ENCODE peak calls at places on chromosomes 12 and 14, in eight cellular contexts. U is activated CD4-positive, alpha-beta T cell treated with anti-CD3 and anti-CD28 coated beads, Interleukin-2, amount 50 U/mL, for 1 hour; D is Right ventricle myocardium inferior; Q is NCI-H510A; B is stimulated activated naive CD8-positive, alpha-beta T cell treated with anti-CD3 and anti-CD28 coated beads, Interleukin-15, Interleukin-2, amounts not matched to agents 100 U/mL and 50 U/mL, for 24 hours; F is stimulated activated CD4-positive, alpha-beta T cell treated with anti-CD3 and anti-CD28 coated beads, Interleukin-12 subunit alpha, Interleukin-12 subunit beta, amount 100 ng/mL, for 4 hours; P is NCI-H146; E is RPMI8226. A is an unnamed sample.

GRCh38 chr14:24798911-24799310 is 164.9 kb upstream of the GZMB start:
- DNase-seq in U (no peak), D (no peak), Q (peak), B (no peak), F (no peak), P (no peak), E (no peak), A (no peak)

GRCh38 chr12:84856156-84856900 is 56.3 kb downstream of the SLC6A15 start:
- DNase-seq in U (no peak), D (no peak), Q (no peak), B (no peak), F (no peak), P (no peak), E (no peak), A (no peak)

GRCh38 chr12:62724947-62725447 is 210.0 kb downstream of the PPM1H start:
- DNase-seq in U (no peak), D (no peak), Q (no peak), B (no peak), F (no peak), P (no peak), E (no peak), A (peak)

GRCh38 chr14:102140027-102140749 is 491 bp downstream of the WDR20 start:
- DNase-seq in U (peak), D (peak), Q (no peak), B (peak), F (peak), P (peak), E (peak), A (peak)

GRCh38 chr14:64801046-64801445 is 78.7 kb downstream of the SPTB start:
- DNase-seq in U (no peak), D (no peak), Q (no peak), B (no peak), F (no peak), P (no peak), E (no peak), A (no peak)

GRCh38 chr14:38121280-38121679 is 86.4 kb upstream of the SSTR1 start:
- DNase-seq in U (no peak), D (no peak), Q (no peak), B (no peak), F (no peak), P (no peak), E (no peak), A (no peak)

GRCh38 chr12:111728795-111729194 is 37.9 kb upstream of the ALDH2 start:
- DNase-seq in U (no peak), D (no peak), Q (no peak), B (no peak), F (no peak), P (no peak), E (no peak), A (no peak)

GRCh38 chr12:111455448-111456320 is 50.0 kb downstream of the SH2B3 start:
- DNase-seq in U (no peak), D (no peak), Q (no peak), B (no peak), F (no peak), P (no peak), E (no peak), A (peak)

GRCh38 chr14:22974530-22975313 is 7.6 kb downstream of the AJUBA start:
- DNase-seq in U (no peak), D (no peak), Q (no peak), B (no peak), F (no peak), P (no peak), E (no peak), A (no peak)

GRCh38 chr12:93751864-93752610 is 74.9 kb downstream of the CRADD start:
- DNase-seq in U (no peak), D (no peak), Q (no peak), B (no peak), F (no peak), P (no peak), E (no peak), A (no peak)

GRCh38 chr12:26113194-26113654 is 11.6 kb downstream of the BHLHE41 start:
- DNase-seq in U (no peak), D (no peak), Q (no peak), B (no peak), F (no peak), P (peak), E (peak), A (no peak)

GRCh38 chr12:62799126-62799736 is 135.7 kb downstream of the PPM1H start:
- DNase-seq in U (peak), D (no peak), Q (peak), B (peak), F (peak), P (peak), E (peak), A (peak)

GRCh38 chr12:70070494-70071007 is 172.7 kb upstream of the CNOT2 start:
- DNase-seq in U (no peak), D (no peak), Q (no peak), B (no peak), F (no peak), P (peak), E (no peak), A (no peak)

GRCh38 chr12:116615141-116615861 is 56.1 kb downstream of the MAP1LC3B2 start:
- DNase-seq in U (no peak), D (no peak), Q (no peak), B (no peak), F (no peak), P (no peak), E (no peak), A (no peak)

GRCh38 chr14:53968756-53969155 is 12.1 kb upstream of the BMP4 start:
- DNase-seq in U (no peak), D (no peak), Q (no peak), B (no peak), F (no peak), P (no peak), E (no peak), A (no peak)

GRCh38 chr14:62885451-62885850 is 159.8 kb downstream of the KCNH5 start:
- DNase-seq in U (no peak), D (no peak), Q (no peak), B (no peak), F (no peak), P (no peak), E (no peak), A (no peak)

GRCh38 chr12:88227871-88228270 is 85.8 kb downstream of the TMTC3 start:
- DNase-seq in U (no peak), D (no peak), Q (no peak), B (no peak), F (no peak), P (no peak), E (no peak), A (no peak)

GRCh38 chr14:61438860-61439765 is 117.7 kb downstream of the PRKCH start:
- DNase-seq in U (peak), D (no peak), Q (no peak), B (peak), F (no peak), P (no peak), E (no peak), A (no peak)

GRCh38 chr14:87805315-87805723 is 187.7 kb downstream of the GALC start:
- DNase-seq in U (peak), D (no peak), Q (no peak), B (peak), F (peak), P (no peak), E (peak), A (no peak)

GRCh38 chr12:107057071-107057834 is 36.1 kb downstream of the CRY1 start:
- DNase-seq in U (no peak), D (no peak), Q (no peak), B (no peak), F (no peak), P (no peak), E (no peak), A (peak)

GRCh38 chr14:97066068-97066899 is 269.1 kb downstream of the VRK1 start:
- DNase-seq in U (no peak), D (no peak), Q (no peak), B (no peak), F (no peak), P (no peak), E (no peak), A (no peak)

GRCh38 chr12:106138279-106138645 is 492 bp downstream of the NUAK1 start:
- DNase-seq in U (no peak), D (no peak), Q (no peak), B (no peak), F (peak), P (peak), E (peak), A (no peak)

GRCh38 chr12:78703820-78704525 is 160.6 kb upstream of the SYT1 start:
- DNase-seq in U (no peak), D (no peak), Q (no peak), B (no peak), F (no peak), P (no peak), E (no peak), A (peak)